ENCODE peak calls at places on chromosome 4, in five cellular contexts. W is bronchial epithelial cell; X is T-helper 2 cell; L is Panc1; T is stimulated activated CD4-positive, alpha-beta T cell treated with anti-CD3 and anti-CD28 coated beads, Interleukin-15, amount 100 ng/mL, for 48 hours. S is an unnamed sample.

GRCh38 chr4:54392459-54392858 is 163.4 kb downstream of the PDGFRA start:
- DNase-seq in L (no peak), W (peak; percentile 12), T (no peak), X (peak; percentile 15), S (no peak)

GRCh38 chr4:15488658-15489470 is 19.2 kb downstream of the CC2D2A start:
- DNase-seq in T (no peak), L (no peak), X (no peak), W (no peak), S (no peak)

GRCh38 chr4:158496030-158496741 is 25.5 kb upstream of the RXFP1 start:
- DNase-seq in L (no peak), W (peak; percentile 40), X (peak; percentile 38), T (peak; percentile 2), S (peak; percentile 51)

GRCh38 chr4:86564795-86565194 is 29.3 kb upstream of the PTPN13 start:
- DNase-seq in X (no peak), L (no peak), T (no peak), W (no peak), S (no peak)

GRCh38 chr4:100984901-100985300 is 362.4 kb downstream of the PPP3CA start:
- DNase-seq in L (no peak), W (peak; percentile 36), T (no peak), X (no peak), S (no peak)

GRCh38 chr4:183602444-183603102 is 56.4 kb downstream of the RWDD4 start:
- DNase-seq in X (peak; percentile 14), T (no peak), L (no peak), W (peak; percentile 38), S (peak; percentile 11)

GRCh38 chr4:103268746-103269145 is 70.6 kb upstream of the CENPE start:
- DNase-seq in L (no peak), W (peak; percentile 37), X (no peak), T (no peak), S (no peak)

GRCh38 chr4:170270628-170271027 is 180.9 kb upstream of the AADAT start:
- DNase-seq in T (no peak), X (no peak), W (no peak), L (no peak), S (no peak)

GRCh38 chr4:6469144-6469543 is 3.3 kb downstream of the PPP2R2C start:
- DNase-seq in L (no peak), T (no peak), X (no peak), W (no peak), S (no peak)

GRCh38 chr4:69617083-69617694 is 22.3 kb downstream of the UGT2A2 start:
- DNase-seq in X (no peak), W (peak; percentile 59), T (no peak), L (no peak), S (peak; percentile 8)

GRCh38 chr4:155371432-155372043 is 5.2 kb downstream of the MAP9 start:
- DNase-seq in L (no peak), T (no peak), W (peak; percentile 47), X (peak; percentile 42), S (peak; percentile 51)

GRCh38 chr4:140581078-140581477 is 12.3 kb upstream of the UCP1 start:
- DNase-seq in L (no peak), W (no peak), X (no peak), T (no peak), S (no peak)

GRCh38 chr4:41658106-41658505 is 90.4 kb downstream of the PHOX2B start:
- DNase-seq in L (no peak), T (no peak), X (no peak), W (peak; percentile 14), S (no peak)

GRCh38 chr4:114495471-114495928 is 103.1 kb upstream of the UGT8 start:
- DNase-seq in X (no peak), L (no peak), T (no peak), W (no peak), S (no peak)

GRCh38 chr4:54099287-54099958 is 540 bp upstream of the GSX2 start:
- DNase-seq in T (no peak), L (no peak), X (no peak), W (no peak), S (no peak)

GRCh38 chr4:52051213-52051614 is at the start of gene SPATA18:
- DNase-seq in W (no peak), X (no peak), T (no peak), L (no peak), S (peak; percentile 23)

GRCh38 chr4:88143504-88143903 is 14.9 kb downstream of the ABCG2 start:
- DNase-seq in W (peak; percentile 99), T (no peak), L (no peak), X (no peak), S (peak; percentile 50)

GRCh38 chr4:152106113-152106763 is 345.4 kb upstream of the GATB start:
- DNase-seq in T (no peak), L (peak; percentile 73), W (peak; percentile 98), X (peak; percentile 44), S (peak; percentile 95)

GRCh38 chr4:157803441-157804168 is 369.2 kb downstream of the GASK1B start:
- DNase-seq in X (no peak), L (no peak), W (no peak), T (no peak), S (no peak)

GRCh38 chr4:15469402-15470148 is at the start of gene CC2D2A:
- DNase-seq in W (peak; percentile 56), L (no peak), T (no peak), X (no peak), S (peak; percentile 7)

GRCh38 chr4:137025484-137026059 is 506.7 kb downstream of the PCDH18 start:
- DNase-seq in L (no peak), X (no peak), T (no peak), W (no peak), S (no peak)

GRCh38 chr4:158253350-158253980 is 43.2 kb downstream of the TMEM144 start:
- DNase-seq in W (peak; percentile 59), T (peak; percentile 8), X (peak; percentile 39), L (peak; percentile 41), S (peak; percentile 65)

GRCh38 chr4:15695240-15695699 is 7.6 kb upstream of the BST1 start:
- DNase-seq in L (no peak), W (peak; percentile 98), X (no peak), T (no peak), S (peak; percentile 87)

GRCh38 chr4:148270600-148270999 is 171.6 kb downstream of the NR3C2 start:
- DNase-seq in L (no peak), W (peak; percentile 63), X (no peak), T (no peak), S (peak; percentile 38)

GRCh38 chr4:1047106-1047975 is 35.9 kb downstream of the FGFRL1 start:
- DNase-seq in X (no peak), T (no peak), W (no peak), L (no peak), S (peak; percentile 84)

GRCh38 chr4:74768857-74769525 is 25.3 kb downstream of the BTC start:
- DNase-seq in L (no peak), X (no peak), W (peak; percentile 87), T (no peak), S (peak; percentile 76)

GRCh38 chr4:88938138-88938537 is 118.8 kb downstream of the FAM13A start:
- DNase-seq in X (no peak), T (no peak), L (no peak), W (peak; percentile 99), S (no peak)

GRCh38 chr4:103097112-103097511 is 2.5 kb downstream of the BDH2 start:
- DNase-seq in T (no peak), W (no peak), X (no peak), L (no peak), S (no peak)

GRCh38 chr4:532588-533317 is 33.7 kb downstream of the PIGG start:
- DNase-seq in X (no peak), W (no peak), T (no peak), L (no peak), S (no peak)

GRCh38 chr4:120629546-120629945 is 293.0 kb downstream of the PRDM5 start:
- DNase-seq in L (no peak), X (no peak), T (no peak), W (no peak), S (no peak)

GRCh38 chr4:152587127-152587526 is 51.2 kb upstream of the FBXW7 start:
- DNase-seq in T (no peak), L (no peak), W (no peak), X (no peak), S (no peak)

GRCh38 chr4:22345678-22346077 is 170.2 kb downstream of the ADGRA3 start:
- DNase-seq in L (no peak), W (no peak), T (no peak), X (no peak), S (no peak)

GRCh38 chr4:26083987-26084386 is 170.0 kb downstream of the SMIM20 start:
- DNase-seq in L (peak; percentile 73), X (no peak), W (peak; percentile 91), T (peak; percentile 42), S (no peak)

GRCh38 chr4:153777421-153777820 is 11.5 kb downstream of the SFRP2 start:
- DNase-seq in T (no peak), X (no peak), L (no peak), W (no peak), S (no peak)

GRCh38 chr4:1539132-1539755 is 133.0 kb upstream of the NKX1-1 start:
- DNase-seq in T (no peak), W (no peak), L (no peak), X (no peak), S (no peak)

GRCh38 chr4:112348488-112349158 is 51.5 kb downstream of the ALPK1 start:
- DNase-seq in X (no peak), W (peak; percentile 67), L (peak; percentile 8), T (no peak), S (peak; percentile 35)

GRCh38 chr4:139763668-139764067 is 98.0 kb downstream of the MGST2 start:
- DNase-seq in X (no peak), T (no peak), W (no peak), L (no peak), S (peak; percentile 50)

GRCh38 chr4:27123769-27124124 is 263.1 kb downstream of the STIM2 start:
- DNase-seq in X (no peak), W (no peak), L (no peak), T (no peak), S (no peak)

GRCh38 chr4:76947369-76947768 is 2.2 kb upstream of the SEPTIN11 start:
- DNase-seq in L (no peak), W (no peak), T (no peak), X (no peak), S (no peak)

GRCh38 chr4:136412708-136413107 is 1119.6 kb downstream of the PCDH18 start:
- DNase-seq in W (peak; percentile 69), L (no peak), X (no peak), T (no peak), S (peak; percentile 86)